ENCODE peak calls at places on chromosomes 4 and X, in nine cellular contexts. T, Y, G, U, Q, J, E, D and Z are unnamed samples.

GRCh38 chr4:4762909-4763814 is 96.3 kb upstream of the MSX1 start:
- DNase-seq in J (peak), E (no peak), T (no peak), Y (no peak), G (peak), U (peak), D (peak), Q (no peak), Z (peak)

GRCh38 chrX:67544281-67544680 is 460 bp downstream of the AR start:
- DNase-seq in Y (peak), J (no peak), D (peak), E (peak), T (no peak), Q (peak), U (no peak), G (no peak), Z (no peak)

GRCh38 chr4:156230151-156230550 is 276.5 kb upstream of the CTSO start:
- DNase-seq in T (no peak), D (no peak), J (peak), Q (no peak), E (no peak), U (no peak), Y (no peak), G (no peak), Z (no peak)

GRCh38 chr4:76995776-76996175 is 46.2 kb downstream of the SEPTIN11 start:
- DNase-seq in J (no peak), T (no peak), G (no peak), U (no peak), E (no peak), Q (no peak), D (no peak), Y (no peak), Z (no peak)

GRCh38 chr4:73446336-73446938 is 10.4 kb downstream of the AFP start:
- DNase-seq in E (no peak), Y (no peak), Q (no peak), U (no peak), T (no peak), G (peak), D (no peak), J (no peak), Z (no peak)

GRCh38 chr4:155614111-155614762 is 52.4 kb upstream of the GUCY1A1 start:
- DNase-seq in U (no peak), E (no peak), D (no peak), Y (no peak), Q (no peak), T (no peak), J (no peak), G (no peak), Z (no peak)

GRCh38 chrX:1391370-1391706 is 575 bp downstream of the SLC25A6 start:
- DNase-seq in E (no peak), Y (no peak), Q (peak), J (no peak), D (no peak), U (no peak), T (peak), G (no peak), Z (no peak)

GRCh38 chr4:26803462-26803861 is 57.2 kb upstream of the STIM2 start:
- DNase-seq in Y (no peak), U (no peak), E (no peak), G (no peak), T (no peak), D (no peak), J (no peak), Q (no peak), Z (no peak)

GRCh38 chr4:25861951-25862410 is 807 bp downstream of the SEL1L3 start:
- DNase-seq in U (no peak), D (no peak), Y (peak), T (no peak), E (no peak), Q (peak), J (no peak), G (no peak), Z (peak)

GRCh38 chr4:14841801-14842748 is 160.2 kb upstream of the CPEB2 start:
- DNase-seq in T (no peak), G (no peak), J (no peak), U (no peak), D (peak), Q (peak), E (peak), Y (peak), Z (no peak)

GRCh38 chr4:140876597-140877364 is 120.6 kb upstream of the TBC1D9 start:
- DNase-seq in T (no peak), D (no peak), G (no peak), E (no peak), J (peak), U (no peak), Y (no peak), Q (no peak), Z (no peak)

GRCh38 chr4:144056800-144057199 is 37.6 kb upstream of the GYPB start:
- DNase-seq in U (no peak), D (no peak), Y (no peak), E (no peak), T (no peak), J (no peak), Q (no peak), G (no peak), Z (no peak)

GRCh38 chr4:14924945-14925344 is 77.3 kb upstream of the CPEB2 start:
- DNase-seq in J (no peak), D (no peak), Y (no peak), Q (no peak), G (no peak), E (no peak), T (no peak), U (no peak), Z (no peak)

GRCh38 chr4:185738851-185739250 is 73.1 kb downstream of the SORBS2 start:
- DNase-seq in Y (no peak), J (no peak), Q (no peak), T (no peak), G (no peak), D (no peak), E (no peak), U (no peak), Z (no peak)

GRCh38 chr4:114562176-114562904 is 36.3 kb upstream of the UGT8 start:
- DNase-seq in E (no peak), U (no peak), G (no peak), D (no peak), T (no peak), Q (no peak), J (no peak), Y (no peak), Z (no peak)

GRCh38 chrX:143306991-143307965 is 210.0 kb downstream of the SPANXN3 start:
- DNase-seq in U (no peak), T (no peak), Y (no peak), E (no peak), J (no peak), G (no peak), D (no peak), Q (no peak), Z (no peak)

GRCh38 chrX:115602308-115602707 is 41.3 kb downstream of the PLS3 start:
- DNase-seq in T (no peak), E (no peak), U (no peak), D (no peak), G (no peak), Q (no peak), Y (no peak), J (no peak), Z (no peak)

GRCh38 chrX:82765806-82766205 is 742.3 kb upstream of the POU3F4 start:
- DNase-seq in Y (no peak), D (no peak), J (no peak), Q (no peak), T (no peak), U (no peak), G (no peak), E (no peak), Z (no peak)

GRCh38 chr4:182337366-182337765 is 94.2 kb downstream of the TENM3 start:
- DNase-seq in G (no peak), Y (no peak), U (no peak), Q (no peak), T (no peak), D (no peak), J (no peak), E (no peak), Z (no peak)

GRCh38 chrX:125604448-125604847 is 284.8 kb downstream of the TEX13C start:
- DNase-seq in D (no peak), Y (no peak), E (no peak), U (no peak), T (no peak), G (no peak), J (no peak), Q (no peak), Z (no peak)

DNA sequence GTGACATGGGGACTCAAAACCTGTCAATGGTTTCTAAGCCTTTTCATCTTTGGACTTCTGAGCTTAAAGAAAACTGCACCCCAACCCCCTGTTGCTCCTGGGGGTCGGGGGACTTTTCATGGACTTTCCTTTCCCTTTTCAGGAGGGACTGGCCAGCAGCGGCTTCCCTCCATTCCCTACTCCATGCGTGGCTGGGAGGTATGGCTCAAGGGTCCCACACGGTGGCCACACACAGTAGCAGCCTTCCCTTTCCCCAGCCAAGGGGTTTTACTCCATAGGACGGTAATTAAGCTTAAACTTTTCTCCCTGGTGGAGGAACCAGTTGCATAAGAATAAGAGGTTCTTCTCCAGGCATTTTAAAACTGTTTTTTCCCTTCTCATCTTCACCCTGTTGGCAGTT is 325.5 kb downstream of the TLL1 start:
- DNase-seq in G (no peak), Y (no peak), T (no peak), J (no peak), D (no peak), Q (no peak), E (no peak), U (no peak), Z (no peak)
- H3K4me3 ChIP-seq in G (no peak), Y (no peak), T (no peak), J (peak), D (no peak), Q (no peak), E (no peak), U (no peak), Z (no peak)

GRCh38 chr4:102345795-102346100 is 466 bp upstream of the SLC39A8 start:
- DNase-seq in T (no peak), D (no peak), G (no peak), U (no peak), E (no peak), J (no peak), Y (no peak), Q (no peak), Z (no peak)

GRCh38 chr4:102342404-102343074 is 2.7 kb downstream of the SLC39A8 start:
- DNase-seq in D (no peak), G (no peak), U (no peak), Q (no peak), J (no peak), E (no peak), Y (no peak), T (no peak), Z (no peak)

GRCh38 chr4:102343964-102344519 is 1.2 kb downstream of the SLC39A8 start:
- DNase-seq in G (no peak), Q (no peak), D (peak), U (no peak), J (no peak), T (no peak), Y (no peak), E (no peak), Z (peak)

GRCh38 chr4:102344520-102344954 is 745 bp downstream of the SLC39A8 start:
- DNase-seq in T (no peak), Q (peak), J (no peak), D (peak), U (no peak), E (peak), Y (peak), G (no peak), Z (peak)

DNA sequence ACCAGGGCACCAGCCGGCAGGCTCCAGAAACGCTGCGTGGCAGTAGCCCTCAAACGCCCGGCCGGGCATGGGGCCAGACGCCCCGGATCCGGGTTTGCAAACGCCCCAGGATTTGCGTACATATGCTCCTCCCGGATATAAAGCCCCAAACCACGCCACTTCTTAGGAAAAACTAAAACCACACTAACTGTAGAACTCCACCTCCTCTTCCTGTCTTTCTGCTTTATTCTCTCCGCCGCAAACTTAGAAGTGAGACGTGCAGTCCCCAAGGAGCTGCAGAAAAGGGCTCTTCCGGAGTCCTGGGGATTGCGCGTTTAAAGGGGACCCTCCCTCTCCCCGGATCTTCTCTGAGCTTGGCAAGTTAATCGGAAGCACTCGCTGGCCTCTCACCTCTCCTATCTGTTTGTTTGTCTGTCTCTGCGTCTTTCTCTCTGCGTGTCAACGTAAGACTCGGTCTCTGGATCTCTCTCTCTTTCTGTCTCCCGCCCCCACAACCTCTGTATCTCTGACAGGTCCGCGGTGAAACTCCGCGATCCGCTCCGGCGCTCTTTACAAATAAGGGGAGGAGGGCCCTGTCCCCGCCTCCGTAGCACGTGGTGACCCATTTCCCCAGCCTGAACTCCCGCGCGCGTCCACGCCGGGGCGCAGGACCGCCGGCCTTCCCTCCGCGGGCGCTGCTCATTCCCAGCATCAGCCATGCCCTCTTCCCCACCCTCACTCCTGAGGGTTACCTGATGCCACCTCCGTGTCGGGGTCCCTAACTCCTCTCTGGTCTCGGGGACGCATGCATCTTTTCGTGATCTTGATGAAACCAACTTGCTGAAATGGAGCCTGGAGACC is at the start of gene SLC39A8:
- DNase-seq in D (peak), J (peak), T (peak), G (peak), Y (peak), Q (peak), U (peak), E (peak), Z (peak)
- H3K4me3 ChIP-seq in D (peak), J (peak), T (peak), G (peak), Y (peak), Q (peak), U (peak), E (peak), Z (peak)

GRCh38 chrX:23364416-23364815 is 29.8 kb downstream of the PTCHD1 start:
- DNase-seq in Y (no peak), J (no peak), D (no peak), Q (no peak), G (no peak), T (no peak), E (no peak), U (no peak), Z (no peak)
- H3K4me3 ChIP-seq in Y (no peak), J (no peak), D (no peak), Q (no peak), G (no peak), T (no peak), E (no peak), U (no peak), Z (no peak)

DNA sequence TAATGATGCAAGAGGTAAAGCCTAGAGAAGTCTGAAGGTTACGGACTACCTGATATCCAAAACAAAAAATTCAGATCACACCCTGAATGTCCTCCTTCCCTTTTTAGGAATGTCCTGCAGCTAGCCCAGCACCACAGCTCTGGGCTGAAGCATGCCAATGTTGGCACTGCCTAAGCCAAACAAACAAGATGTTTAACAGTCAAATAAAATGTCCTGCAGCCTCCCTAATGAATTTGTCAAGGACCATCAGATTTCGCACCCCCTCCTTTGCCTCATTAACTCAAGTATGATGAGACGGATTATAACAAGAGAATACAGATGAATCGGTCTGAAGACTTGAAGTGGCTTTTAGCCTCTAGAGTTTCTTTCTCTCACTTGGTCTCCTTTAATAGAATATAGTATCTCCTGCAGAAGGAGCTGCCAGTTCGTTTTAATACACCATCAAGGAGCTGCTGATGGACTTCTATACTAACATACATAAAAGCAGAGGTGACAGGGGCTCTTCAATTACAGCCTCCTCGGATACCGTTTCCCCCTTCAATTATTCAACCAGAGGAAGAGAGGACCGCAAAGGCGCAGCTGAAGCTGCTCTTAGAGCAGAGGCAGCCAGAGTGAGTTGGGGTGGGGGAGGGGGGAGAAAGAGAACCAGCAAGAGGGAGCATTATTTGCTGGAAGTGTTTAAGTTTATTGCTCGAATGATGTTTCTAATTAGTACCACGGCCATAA is 3.0 kb upstream of the MAB21L2 start:
- DNase-seq in J (no peak), Y (no peak), E (no peak), Q (no peak), G (no peak), U (no peak), T (no peak), D (no peak), Z (no peak)
- H3K4me3 ChIP-seq in J (no peak), Y (no peak), E (peak), Q (no peak), G (no peak), U (peak), T (no peak), D (peak), Z (no peak)